ENCODE peak calls at places on chromosomes 11 and 22, in seven cellular contexts. One of them, this sample, is unnamed. For H3K4me1, the result is how much of the 10 kb centered on the place peaks cover.

GRCh38 chr11:117583063-117583801 is 213.8 kb downstream of the DSCAML1 start:
- ATAC-seq in body of pancreas: no peak
- ATAC-seq in A549: no peak
- ATAC-seq in HepG2: no peak
- ATAC-seq in gastrocnemius medialis: no peak
- ATAC-seq in IMR-90: no peak
- ATAC-seq in HCT116: no peak
- ATAC-seq in this sample: no peak

GRCh38 chr22:32044913-32045312 is 1.9 kb downstream of the SLC5A1 start:
- ATAC-seq in body of pancreas: peak
- ATAC-seq in A549: no peak
- ATAC-seq in HepG2: no peak
- ATAC-seq in gastrocnemius medialis: peak
- ATAC-seq in IMR-90: no peak
- ATAC-seq in HCT116: no peak
- ATAC-seq in this sample: no peak

GRCh38 chr11:1823376-1824220 is 11.2 kb upstream of the SYT8 start:
- ATAC-seq in body of pancreas: peak
- ATAC-seq in A549: no peak
- ATAC-seq in HepG2: no peak
- ATAC-seq in gastrocnemius medialis: no peak
- ATAC-seq in IMR-90: no peak
- ATAC-seq in HCT116: no peak
- ATAC-seq in this sample: no peak

GRCh38 chr22:45583504-45583903 is 80.8 kb downstream of the FBLN1 start:
- ATAC-seq in body of pancreas: no peak
- ATAC-seq in A549: no peak
- ATAC-seq in HepG2: no peak
- ATAC-seq in gastrocnemius medialis: no peak
- ATAC-seq in IMR-90: no peak
- ATAC-seq in HCT116: no peak
- ATAC-seq in this sample: no peak

GRCh38 chr11:86802146-86802545 is 1.8 kb downstream of the PRSS23 start:
- ATAC-seq in body of pancreas: no peak
- ATAC-seq in A549: peak
- ATAC-seq in HepG2: no peak
- ATAC-seq in gastrocnemius medialis: no peak
- ATAC-seq in IMR-90: no peak
- ATAC-seq in HCT116: no peak
- ATAC-seq in this sample: no peak

GRCh38 chr22:23163665-23164064 is 16.6 kb upstream of the BCR start:
- ATAC-seq in body of pancreas: no peak
- ATAC-seq in A549: no peak
- ATAC-seq in HepG2: peak
- ATAC-seq in gastrocnemius medialis: no peak
- ATAC-seq in IMR-90: peak
- ATAC-seq in HCT116: no peak
- ATAC-seq in this sample: no peak

GRCh38 chr11:70128435-70128906 is 50.4 kb downstream of the ANO1 start:
- ATAC-seq in body of pancreas: no peak
- ATAC-seq in A549: peak
- ATAC-seq in HepG2: peak
- ATAC-seq in gastrocnemius medialis: no peak
- ATAC-seq in IMR-90: peak
- ATAC-seq in HCT116: peak
- ATAC-seq in this sample: no peak

GRCh38 chr22:30190619-30191018 is 55.9 kb downstream of the LIF start:
- ATAC-seq in body of pancreas: no peak
- ATAC-seq in A549: no peak
- ATAC-seq in HepG2: no peak
- ATAC-seq in gastrocnemius medialis: no peak
- ATAC-seq in IMR-90: no peak
- ATAC-seq in HCT116: no peak
- ATAC-seq in this sample: no peak

GRCh38 chr11:83293436-83293732 is 7.2 kb upstream of the CCDC90B start:
- ATAC-seq in body of pancreas: no peak
- ATAC-seq in A549: no peak
- ATAC-seq in HepG2: no peak
- ATAC-seq in gastrocnemius medialis: no peak
- ATAC-seq in IMR-90: no peak
- ATAC-seq in HCT116: no peak
- ATAC-seq in this sample: no peak

GRCh38 chr11:111644922-111645321 is 42.7 kb downstream of the SIK2 start:
- ATAC-seq in body of pancreas: no peak
- ATAC-seq in A549: no peak
- ATAC-seq in HepG2: no peak
- ATAC-seq in gastrocnemius medialis: no peak
- ATAC-seq in IMR-90: no peak
- ATAC-seq in HCT116: no peak
- ATAC-seq in this sample: no peak

GRCh38 chr22:39290724-39291161 is 28.7 kb downstream of the RPL3 start:
- ATAC-seq in body of pancreas: peak
- ATAC-seq in A549: peak
- ATAC-seq in HepG2: peak
- ATAC-seq in gastrocnemius medialis: peak
- ATAC-seq in IMR-90: peak
- ATAC-seq in HCT116: peak
- ATAC-seq in this sample: peak

GRCh38 chr11:1469287-1469910 is 17.2 kb downstream of the MOB2 start:
- ATAC-seq in body of pancreas: no peak
- ATAC-seq in A549: no peak
- ATAC-seq in HepG2: no peak
- ATAC-seq in gastrocnemius medialis: no peak
- ATAC-seq in IMR-90: no peak
- ATAC-seq in HCT116: no peak
- ATAC-seq in this sample: no peak

GRCh38 chr11:66052664-66052982 is 459 bp downstream of the SF3B2 start:
- ATAC-seq in body of pancreas: no peak
- ATAC-seq in A549: no peak
- ATAC-seq in HepG2: no peak
- ATAC-seq in gastrocnemius medialis: no peak
- ATAC-seq in IMR-90: no peak
- ATAC-seq in HCT116: no peak
- ATAC-seq in this sample: no peak

GRCh38 chr11:75276696-75277095 is 36.1 kb downstream of the TPBGL start:
- ATAC-seq in body of pancreas: no peak
- ATAC-seq in A549: no peak
- ATAC-seq in HepG2: no peak
- ATAC-seq in gastrocnemius medialis: no peak
- ATAC-seq in IMR-90: no peak
- ATAC-seq in HCT116: no peak
- ATAC-seq in this sample: no peak

GRCh38 chr11:19935507-19935906 is 222.9 kb downstream of the NAV2 start:
- ATAC-seq in body of pancreas: no peak
- ATAC-seq in A549: peak
- ATAC-seq in HepG2: peak
- ATAC-seq in gastrocnemius medialis: no peak
- ATAC-seq in IMR-90: peak
- ATAC-seq in HCT116: no peak
- ATAC-seq in this sample: no peak

GRCh38 chr22:30459206-30460052 is 12.4 kb downstream of the SEC14L3 start:
- ATAC-seq in body of pancreas: no peak
- ATAC-seq in A549: no peak
- ATAC-seq in HepG2: no peak
- ATAC-seq in gastrocnemius medialis: no peak
- ATAC-seq in IMR-90: no peak
- ATAC-seq in HCT116: no peak
- ATAC-seq in this sample: no peak

GRCh38 chr11:122140535-122140934 is 24.5 kb upstream of the BLID start:
- ATAC-seq in body of pancreas: no peak
- ATAC-seq in A549: no peak
- ATAC-seq in HepG2: no peak
- ATAC-seq in gastrocnemius medialis: no peak
- ATAC-seq in IMR-90: peak
- ATAC-seq in HCT116: peak
- ATAC-seq in this sample: no peak

GRCh38 chr22:19757140-19757984 is 3.2 kb upstream of the TBX1 start:
- ATAC-seq in body of pancreas: no peak
- ATAC-seq in A549: peak
- ATAC-seq in HepG2: peak
- ATAC-seq in gastrocnemius medialis: no peak
- ATAC-seq in IMR-90: no peak
- ATAC-seq in HCT116: peak
- ATAC-seq in this sample: no peak

GRCh38 chr11:130452941-130453340 is 4.5 kb downstream of the ADAMTS15 start:
- ATAC-seq in body of pancreas: no peak
- ATAC-seq in A549: no peak
- ATAC-seq in HepG2: no peak
- ATAC-seq in gastrocnemius medialis: no peak
- ATAC-seq in IMR-90: no peak
- ATAC-seq in HCT116: no peak
- ATAC-seq in this sample: no peak

GRCh38 chr11:130449996-130450419 is 1.6 kb downstream of the ADAMTS15 start:
- ATAC-seq in body of pancreas: peak
- ATAC-seq in A549: no peak
- ATAC-seq in HepG2: no peak
- ATAC-seq in gastrocnemius medialis: peak
- ATAC-seq in IMR-90: peak
- ATAC-seq in HCT116: no peak
- ATAC-seq in this sample: peak

GRCh38 chr11:130452171-130452570 is 3.7 kb downstream of the ADAMTS15 start:
- ATAC-seq in body of pancreas: no peak
- ATAC-seq in A549: no peak
- ATAC-seq in HepG2: no peak
- ATAC-seq in gastrocnemius medialis: no peak
- ATAC-seq in IMR-90: no peak
- ATAC-seq in HCT116: no peak
- ATAC-seq in this sample: no peak

GRCh38 chr11:130449246-130449990 is 973 bp downstream of the ADAMTS15 start:
- ATAC-seq in body of pancreas: no peak
- ATAC-seq in A549: peak
- ATAC-seq in HepG2: no peak
- ATAC-seq in gastrocnemius medialis: no peak
- ATAC-seq in IMR-90: no peak
- ATAC-seq in HCT116: no peak
- ATAC-seq in this sample: no peak

GRCh38 chr11:130451261-130452019 is 3.0 kb downstream of the ADAMTS15 start:
- ATAC-seq in body of pancreas: no peak
- ATAC-seq in A549: no peak
- ATAC-seq in HepG2: no peak
- ATAC-seq in gastrocnemius medialis: peak
- ATAC-seq in IMR-90: peak
- ATAC-seq in HCT116: no peak
- ATAC-seq in this sample: peak
- H3K4me1 ChIP-seq in body of pancreas: under half
- H3K4me1 ChIP-seq in A549: under half
- H3K4me1 ChIP-seq in HepG2: under half
- H3K4me1 ChIP-seq in gastrocnemius medialis: under half
- H3K4me1 ChIP-seq in IMR-90: under half
- H3K4me1 ChIP-seq in HCT116: under half
- H3K4me1 ChIP-seq in this sample: under half

GRCh38 chr11:63974259-63975143 is at the start of gene COX8A:
- ATAC-seq in body of pancreas: peak
- ATAC-seq in A549: peak
- ATAC-seq in HepG2: peak
- ATAC-seq in gastrocnemius medialis: peak
- ATAC-seq in IMR-90: peak
- ATAC-seq in HCT116: peak
- ATAC-seq in this sample: peak
- TF ChIP-seq POLR2A in body of pancreas: peak
- TF ChIP-seq POLR2A in A549: peak
- TF ChIP-seq POLR2A in HepG2: peak
- TF ChIP-seq POLR2A in gastrocnemius medialis: peak
- TF ChIP-seq POLR2A in IMR-90: peak
- TF ChIP-seq POLR2A in HCT116: no peak
- TF ChIP-seq POLR2A in this sample: peak

GRCh38 chr22:42977574-42977973 is 37.4 kb downstream of the PACSIN2 start:
- ATAC-seq in body of pancreas: no peak
- ATAC-seq in A549: no peak
- ATAC-seq in HepG2: no peak
- ATAC-seq in gastrocnemius medialis: no peak
- ATAC-seq in IMR-90: no peak
- ATAC-seq in HCT116: no peak
- ATAC-seq in this sample: no peak

GRCh38 chr22:42976534-42976933 is 38.4 kb downstream of the PACSIN2 start:
- ATAC-seq in body of pancreas: no peak
- ATAC-seq in A549: no peak
- ATAC-seq in HepG2: no peak
- ATAC-seq in gastrocnemius medialis: no peak
- ATAC-seq in IMR-90: no peak
- ATAC-seq in HCT116: no peak
- ATAC-seq in this sample: no peak

GRCh38 chr22:42978453-42979103 is 36.4 kb downstream of the PACSIN2 start:
- ATAC-seq in body of pancreas: peak
- ATAC-seq in A549: peak
- ATAC-seq in HepG2: peak
- ATAC-seq in gastrocnemius medialis: peak
- ATAC-seq in IMR-90: peak
- ATAC-seq in HCT116: no peak
- ATAC-seq in this sample: peak

GRCh38 chr22:42974223-42974622 is 40.7 kb downstream of the PACSIN2 start:
- ATAC-seq in body of pancreas: no peak
- ATAC-seq in A549: no peak
- ATAC-seq in HepG2: no peak
- ATAC-seq in gastrocnemius medialis: no peak
- ATAC-seq in IMR-90: no peak
- ATAC-seq in HCT116: no peak
- ATAC-seq in this sample: no peak

GRCh38 chr22:42976131-42976530 is 38.8 kb downstream of the PACSIN2 start:
- ATAC-seq in body of pancreas: no peak
- ATAC-seq in A549: peak
- ATAC-seq in HepG2: peak
- ATAC-seq in gastrocnemius medialis: no peak
- ATAC-seq in IMR-90: no peak
- ATAC-seq in HCT116: no peak
- ATAC-seq in this sample: no peak
- H3K4me1 ChIP-seq in body of pancreas: half or more
- H3K4me1 ChIP-seq in A549: half or more
- H3K4me1 ChIP-seq in HepG2: half or more
- H3K4me1 ChIP-seq in gastrocnemius medialis: half or more
- H3K4me1 ChIP-seq in IMR-90: under half
- H3K4me1 ChIP-seq in HCT116: under half
- H3K4me1 ChIP-seq in this sample: half or more

GRCh38 chr22:28769394-28770085 is 3.0 kb upstream of the CCDC117 start:
- ATAC-seq in body of pancreas: no peak
- ATAC-seq in A549: no peak
- ATAC-seq in HepG2: no peak
- ATAC-seq in gastrocnemius medialis: no peak
- ATAC-seq in IMR-90: no peak
- ATAC-seq in HCT116: no peak
- ATAC-seq in this sample: no peak

GRCh38 chr22:28773461-28773867 is 969 bp downstream of the CCDC117 start:
- ATAC-seq in body of pancreas: no peak
- ATAC-seq in A549: peak
- ATAC-seq in HepG2: no peak
- ATAC-seq in gastrocnemius medialis: peak
- ATAC-seq in IMR-90: no peak
- ATAC-seq in HCT116: no peak
- ATAC-seq in this sample: no peak

GRCh38 chr22:28771195-28771791 is 1.2 kb upstream of the CCDC117 start:
- ATAC-seq in body of pancreas: no peak
- ATAC-seq in A549: no peak
- ATAC-seq in HepG2: peak
- ATAC-seq in gastrocnemius medialis: no peak
- ATAC-seq in IMR-90: no peak
- ATAC-seq in HCT116: no peak
- ATAC-seq in this sample: no peak

GRCh38 chr22:28774378-28774777 is 1.9 kb downstream of the CCDC117 start:
- ATAC-seq in body of pancreas: no peak
- ATAC-seq in A549: no peak
- ATAC-seq in HepG2: no peak
- ATAC-seq in gastrocnemius medialis: no peak
- ATAC-seq in IMR-90: no peak
- ATAC-seq in HCT116: no peak
- ATAC-seq in this sample: no peak

GRCh38 chr22:28772633-28773460 is at the start of gene CCDC117:
- ATAC-seq in body of pancreas: peak
- ATAC-seq in A549: peak
- ATAC-seq in HepG2: peak
- ATAC-seq in gastrocnemius medialis: peak
- ATAC-seq in IMR-90: peak
- ATAC-seq in HCT116: peak
- ATAC-seq in this sample: peak
- TF ChIP-seq POLR2A in body of pancreas: peak
- TF ChIP-seq POLR2A in A549: peak
- TF ChIP-seq POLR2A in HepG2: peak
- TF ChIP-seq POLR2A in gastrocnemius medialis: peak
- TF ChIP-seq POLR2A in IMR-90: peak
- TF ChIP-seq POLR2A in HCT116: peak
- TF ChIP-seq POLR2A in this sample: peak

This sample was measured in gastroesophageal sphincter.